ENCODE peak calls at places on chromosomes 7 and 10, in four cellular contexts. C, V, W and P are unnamed samples.

GRCh38 chr10:55747244-55747643 is 613.8 kb downstream of the ZWINT start:
- DNase-seq in C (peak; percentile 3), V (no peak), W (no peak), P (no peak)

GRCh38 chr7:56092789-56093531 is at the start of gene PHKG1:
- DNase-seq in C (no peak), V (peak; percentile 63), W (peak; percentile 92), P (no peak)

GRCh38 chr7:134992626-134993179 is 6.4 kb downstream of the AGBL3 start:
- DNase-seq in C (no peak), V (no peak), W (no peak), P (peak; percentile 61)

GRCh38 chr7:131111081-131111576 is 216.5 kb upstream of the MKLN1 start:
- DNase-seq in C (peak; percentile 39), V (peak; percentile 52), W (peak; percentile 87), P (peak; percentile 39)

GRCh38 chr7:136134503-136134902 is 157.3 kb upstream of the MTPN start:
- DNase-seq in C (peak; percentile 7), V (peak; percentile 38), W (peak; percentile 75), P (no peak)

GRCh38 chr10:121615401-121615800 is 17.2 kb upstream of the FGFR2 start:
- DNase-seq in C (no peak), V (no peak), W (no peak), P (no peak)

GRCh38 chr10:17544465-17544864 is 72.7 kb downstream of the HACD1 start:
- DNase-seq in C (no peak), V (no peak), W (peak; percentile 59), P (no peak)

GRCh38 chr7:125450749-125451148 is 521.1 kb upstream of the POT1 start:
- DNase-seq in C (no peak), V (peak; percentile 63), W (no peak), P (no peak)

GRCh38 chr7:14835399-14835798 is 67.2 kb downstream of the DGKB start:
- DNase-seq in C (no peak), V (no peak), W (no peak), P (no peak)

GRCh38 chr10:86439544-86439943 is 72.9 kb upstream of the GRID1 start:
- DNase-seq in C (no peak), V (peak; percentile 25), W (peak; percentile 89), P (no peak)

GRCh38 chr10:133013478-133013877 is 71.1 kb upstream of the CFAP46 start:
- DNase-seq in C (no peak), V (no peak), W (no peak), P (no peak)

GRCh38 chr7:115883629-115884028 is 146.9 kb downstream of the TFEC start:
- DNase-seq in C (no peak), V (no peak), W (no peak), P (no peak)

GRCh38 chr7:75662579-75663301 is 76.0 kb downstream of the HIP1 start:
- DNase-seq in C (no peak), V (no peak), W (no peak), P (peak; percentile 83)

GRCh38 chr10:101263146-101263837 is 34.0 kb upstream of the LBX1 start:
- DNase-seq in C (peak; percentile 73), V (no peak), W (no peak), P (no peak)

GRCh38 chr10:32793033-32793432 is 165.0 kb downstream of the ITGB1 start:
- DNase-seq in C (no peak), V (no peak), W (peak; percentile 8), P (no peak)

GRCh38 chr10:86795353-86795752 is 38.9 kb downstream of the BMPR1A start:
- DNase-seq in C (peak; percentile 80), V (peak; percentile 54), W (peak; percentile 78), P (no peak)

GRCh38 chr7:138032775-138033174 is 30.9 kb upstream of the CREB3L2 start:
- DNase-seq in C (no peak), V (no peak), W (no peak), P (no peak)

GRCh38 chr7:27097686-27098492 is 2.1 kb upstream of the HOXA1 start:
- DNase-seq in C (peak; percentile 42), V (peak; percentile 58), W (peak; percentile 46), P (no peak)

GRCh38 chr7:32378991-32379390 is 111.2 kb downstream of the LSM5 start:
- DNase-seq in C (no peak), V (peak; percentile 24), W (no peak), P (no peak)

GRCh38 chr10:104334965-104335650 is 3.2 kb downstream of the ITPRIP start:
- DNase-seq in C (no peak), V (peak; percentile 60), W (no peak), P (no peak)

GRCh38 chr10:4285121-4285520 is 500.1 kb upstream of the KLF6 start:
- DNase-seq in C (no peak), V (no peak), W (no peak), P (no peak)

GRCh38 chr10:77504196-77504869 is 133.3 kb downstream of the KCNMA1 start:
- DNase-seq in C (no peak), V (no peak), W (peak; percentile 64), P (no peak)

GRCh38 chr7:44331682-44332081 is 6.3 kb upstream of the CAMK2B start:
- DNase-seq in C (no peak), V (no peak), W (no peak), P (no peak)

GRCh38 chr10:2791774-2792443 is 275.4 kb upstream of the PFKP start:
- DNase-seq in C (no peak), V (no peak), W (no peak), P (no peak)

GRCh38 chr7:68158686-68159255 is 1162.1 kb downstream of the TYW1 start:
- DNase-seq in C (no peak), V (no peak), W (no peak), P (no peak)

GRCh38 chr7:130865408-130866236 is 131.6 kb upstream of the KLF14 start:
- DNase-seq in C (peak; percentile 24), V (peak; percentile 55), W (peak; percentile 61), P (peak; percentile 42)

GRCh38 chr10:125605167-125605566 is 77.8 kb downstream of the TEX36 start:
- DNase-seq in C (no peak), V (no peak), W (peak; percentile 4), P (no peak)

GRCh38 chr7:42010751-42011150 is 226.3 kb downstream of the GLI3 start:
- DNase-seq in C (no peak), V (no peak), W (peak; percentile 36), P (no peak)

GRCh38 chr10:122859527-122859926 is 13.9 kb upstream of the CUZD1 start:
- DNase-seq in C (no peak), V (no peak), W (no peak), P (no peak)

GRCh38 chr10:82192665-82193064 is 317.7 kb downstream of the NRG3 start:
- DNase-seq in C (no peak), V (no peak), W (no peak), P (no peak)

GRCh38 chr7:103687272-103687671 is 241.3 kb upstream of the SLC26A5 start:
- DNase-seq in C (no peak), V (no peak), W (no peak), P (no peak)

GRCh38 chr10:96238889-96239624 is 32.3 kb downstream of the BLNK start:
- DNase-seq in C (no peak), V (no peak), W (no peak), P (no peak)

GRCh38 chr10:96242822-96243221 is 28.5 kb downstream of the BLNK start:
- DNase-seq in C (no peak), V (no peak), W (no peak), P (no peak)

GRCh38 chr10:96243296-96243695 is 28.1 kb downstream of the BLNK start:
- DNase-seq in C (no peak), V (no peak), W (no peak), P (no peak)

GRCh38 chr10:96249264-96249663 is 22.1 kb downstream of the BLNK start:
- DNase-seq in C (no peak), V (no peak), W (no peak), P (no peak)

GRCh38 chr10:96244354-96244753 is 27.0 kb downstream of the BLNK start:
- DNase-seq in C (no peak), V (no peak), W (no peak), P (no peak)
- H3K4me1 ChIP-seq in C (peaks cover 2% of the 10 kb centered on the region), V (no peaks in the 10 kb centered on the region), W (no peaks in the 10 kb centered on the region), P (no peaks in the 10 kb centered on the region)

GRCh38 chr7:142383826-142384507 is 126.1 kb upstream of the PRSS58 start:
- DNase-seq in C (no peak), V (peak; percentile 25), W (no peak), P (no peak)
- TF ChIP-seq EZH2phosphoT487 in C (no peak), V (no peak), W (no peak), P (no peak)

GRCh38 chr10:99532687-99533495 is at the start of gene NKX2-3:
- DNase-seq in C (peak; percentile 92), V (peak; percentile 46), W (peak; percentile 61), P (peak; percentile 74)

GRCh38 chr10:99531026-99531695 is 1.6 kb upstream of the NKX2-3 start:
- DNase-seq in C (peak; percentile 69), V (no peak), W (no peak), P (no peak)

GRCh38 chr10:99531696-99532050 is 1.1 kb upstream of the NKX2-3 start:
- DNase-seq in C (peak; percentile 13), V (no peak), W (no peak), P (no peak)

GRCh38 chr10:99533496-99534455 is 1.0 kb downstream of the NKX2-3 start:
- DNase-seq in C (peak; percentile 13), V (no peak), W (no peak), P (no peak)

GRCh38 chr10:99532194-99532593 is 548 bp upstream of the NKX2-3 start:
- DNase-seq in C (no peak), V (no peak), W (no peak), P (no peak)
- H2AFZ ChIP-seq in C (no peak overlapping the region), V (no peak overlapping the region), W (no peak overlapping the region), P (peak overlapping the region; percentile 57)

DNA sequence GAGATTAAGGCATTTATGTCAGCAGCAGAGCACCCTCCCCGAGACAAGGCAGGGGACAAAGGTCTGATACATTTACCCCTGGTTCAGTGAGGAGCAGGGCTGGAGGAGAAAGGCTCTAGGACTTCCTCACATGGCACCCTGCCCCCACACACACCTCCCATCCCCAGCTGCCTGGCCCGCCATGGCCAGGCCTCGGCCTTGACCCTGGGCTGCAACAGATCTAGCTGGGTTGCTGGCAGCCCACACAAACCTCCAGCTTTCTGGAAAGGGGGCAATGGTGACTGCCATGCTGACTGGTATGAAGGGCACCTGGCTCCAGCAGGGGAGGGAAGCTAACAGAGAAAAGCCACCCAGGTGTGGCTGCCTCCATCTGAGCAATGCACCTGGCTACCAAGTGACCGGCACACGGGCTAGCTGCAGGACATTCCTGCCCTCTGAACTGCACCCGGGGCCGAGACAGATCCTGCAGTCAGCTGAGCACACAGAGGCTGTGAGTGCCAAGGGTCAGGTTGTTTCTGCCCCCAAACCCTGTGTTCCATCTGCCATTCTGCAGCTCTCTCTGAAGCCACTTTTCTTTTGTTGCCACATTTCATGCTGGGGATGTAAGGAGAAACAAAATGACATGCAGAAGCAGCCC is 85.8 kb upstream of the LRRC18 start:
- DNase-seq in C (no peak), V (no peak), W (no peak), P (no peak)
- H3K4me1 ChIP-seq in C (no peaks in the 10 kb centered on the region), V (no peaks in the 10 kb centered on the region), W (peaks cover 5% of the 10 kb centered on the region), P (no peaks in the 10 kb centered on the region)

DNA sequence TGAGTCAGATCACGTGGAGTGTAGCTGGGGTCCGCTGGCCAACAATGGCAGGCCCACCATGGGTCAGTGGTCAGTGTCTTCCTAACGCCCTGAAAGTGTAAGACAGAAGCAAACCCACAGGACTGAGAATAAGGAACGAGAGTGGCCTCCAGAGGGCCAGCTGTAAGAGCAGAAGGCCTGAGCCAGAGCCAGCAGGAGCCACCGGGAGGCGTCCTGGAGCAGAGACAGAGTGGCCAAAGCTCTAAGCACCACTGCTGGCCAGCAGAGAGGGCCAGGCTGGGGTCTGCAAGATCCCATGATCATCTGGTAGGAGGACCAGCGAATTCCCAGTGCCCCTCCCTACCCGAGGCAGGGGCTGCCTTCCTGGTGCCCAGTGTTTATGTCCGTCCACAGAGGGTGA is 9.2 kb downstream of the CCDC201 start:
- DNase-seq in C (peak; percentile 60), V (no peak), W (peak; percentile 33), P (no peak)
- TF ChIP-seq EZH2phosphoT487 in C (no peak), V (no peak), W (no peak), P (no peak)